ENCODE peak calls at places on chromosome 11, in six cellular contexts. D, Q, C, F, L and J are unnamed samples.

GRCh38 chr11:110463153-110463552 is 33.4 kb downstream of the FDX1 start:
- DNase-seq in D (peak; percentile 37), L (peak; percentile 69), C (peak; percentile 15), F (peak; percentile 67), Q (peak; percentile 19), J (peak; percentile 34)

GRCh38 chr11:116840224-116840745 is 2.9 kb upstream of the APOA1 start:
- DNase-seq in Q (no peak), C (no peak), D (no peak), L (peak; percentile 41), F (no peak), J (no peak)

GRCh38 chr11:20840341-20840740 is 171.0 kb downstream of the NELL1 start:
- DNase-seq in C (no peak), L (no peak), D (no peak), F (no peak), Q (no peak), J (peak; percentile 58)

GRCh38 chr11:66851698-66852465 is 5.0 kb upstream of the LRFN4 start:
- DNase-seq in F (peak; percentile 68), L (peak; percentile 30), D (no peak), C (peak; percentile 43), Q (no peak), J (no peak)

GRCh38 chr11:129117595-129118350 is 74.4 kb downstream of the ARHGAP32 start:
- DNase-seq in F (peak; percentile 62), Q (peak; percentile 38), L (peak; percentile 72), D (peak; percentile 8), C (peak; percentile 13), J (peak; percentile 59)

GRCh38 chr11:123409456-123409801 is 20.6 kb upstream of the GRAMD1B start:
- DNase-seq in C (no peak), D (peak; percentile 16), F (no peak), L (no peak), Q (no peak), J (no peak)

GRCh38 chr11:441418-442274 is at the start of gene ANO9:
- DNase-seq in Q (no peak), L (peak; percentile 59), D (peak; percentile 59), F (peak; percentile 80), C (peak; percentile 62), J (peak; percentile 54)

GRCh38 chr11:123330471-123330870 is 99.6 kb upstream of the GRAMD1B start:
- DNase-seq in F (no peak), D (no peak), Q (no peak), C (no peak), L (no peak), J (no peak)

GRCh38 chr11:132055296-132055695 is 684.9 kb downstream of the NTM start:
- DNase-seq in C (no peak), F (no peak), D (no peak), L (no peak), Q (no peak), J (no peak)

GRCh38 chr11:107457205-107457557 is 444 bp downstream of the CWF19L2 start:
- DNase-seq in D (no peak), L (peak; percentile 54), C (no peak), F (peak; percentile 33), Q (no peak), J (no peak)

GRCh38 chr11:112278803-112279202 is 18.1 kb upstream of the PLET1 start:
- DNase-seq in F (no peak), C (no peak), Q (no peak), D (no peak), L (no peak), J (no peak)

GRCh38 chr11:130102457-130103249 is 33.0 kb downstream of the APLP2 start:
- DNase-seq in L (no peak), D (no peak), F (no peak), Q (peak; percentile 82), C (no peak), J (no peak)

GRCh38 chr11:120303004-120303637 is 22.0 kb upstream of the TLCD5 start:
- DNase-seq in F (peak; percentile 84), Q (no peak), L (peak; percentile 87), C (peak; percentile 43), D (peak; percentile 77), J (no peak)

GRCh38 chr11:126842038-126842437 is 158.5 kb downstream of the KIRREL3 start:
- DNase-seq in L (no peak), Q (no peak), F (no peak), C (no peak), D (no peak), J (no peak)

GRCh38 chr11:20450829-20451228 is 63.3 kb downstream of the PRMT3 start:
- DNase-seq in Q (no peak), C (no peak), L (no peak), F (no peak), D (no peak), J (no peak)

GRCh38 chr11:13216019-13217006 is 61.3 kb upstream of the BMAL1 start:
- DNase-seq in L (peak; percentile 61), C (peak; percentile 73), Q (no peak), F (peak; percentile 68), D (no peak), J (no peak)

GRCh38 chr11:76217653-76218160 is 11.4 kb upstream of the WNT11 start:
- DNase-seq in F (no peak), Q (no peak), D (no peak), L (no peak), C (no peak), J (peak; percentile 83)

GRCh38 chr11:9090488-9091043 is 833 bp downstream of the SCUBE2 start:
- DNase-seq in Q (no peak), C (no peak), L (peak; percentile 31), F (no peak), D (no peak), J (no peak)

GRCh38 chr11:110972640-110973039 is 260.4 kb upstream of the ARHGAP20 start:
- DNase-seq in F (no peak), Q (no peak), L (no peak), D (no peak), C (no peak), J (no peak)

GRCh38 chr11:93271596-93271995 is 58.9 kb upstream of the DEUP1 start:
- DNase-seq in Q (no peak), C (no peak), F (no peak), L (no peak), D (no peak), J (no peak)

GRCh38 chr11:17551347-17552040 is 4.4 kb downstream of the OTOG start:
- DNase-seq in F (no peak), Q (no peak), L (no peak), D (no peak), C (no peak), J (no peak)

GRCh38 chr11:64638017-64638664 is 47.1 kb downstream of the SLC22A12 start:
- DNase-seq in C (no peak), D (peak; percentile 65), L (peak; percentile 70), F (no peak), Q (no peak), J (no peak)

GRCh38 chr11:107702109-107702660 is 9.7 kb downstream of the SLN start:
- DNase-seq in L (no peak), D (no peak), F (no peak), Q (no peak), C (no peak), J (no peak)

GRCh38 chr11:117232022-117232878 is at the start of the genes PCSK7 and RNF214:
- DNase-seq in C (peak; percentile 74), L (peak; percentile 92), D (peak; percentile 67), Q (peak; percentile 52), F (peak; percentile 86), J (peak; percentile 40)

GRCh38 chr11:118014022-118014421 is 27.8 kb downstream of the IL10RA start:
- DNase-seq in C (no peak), F (no peak), D (no peak), L (no peak), Q (no peak), J (no peak)

GRCh38 chr11:111137846-111138245 is 107.7 kb upstream of the POU2AF2 start:
- DNase-seq in C (no peak), F (no peak), Q (peak; percentile 52), L (no peak), D (no peak), J (no peak)

GRCh38 chr11:1227551-1228182 is 4.8 kb downstream of the MUC5B start:
- DNase-seq in F (no peak), L (no peak), Q (no peak), D (no peak), C (no peak), J (no peak)

GRCh38 chr11:75578977-75579376 is 16.9 kb downstream of the SERPINH1 start:
- DNase-seq in F (no peak), Q (no peak), L (no peak), C (no peak), D (no peak), J (no peak)

GRCh38 chr11:107468596-107468995 is 11.0 kb upstream of the CWF19L2 start:
- DNase-seq in L (no peak), D (no peak), F (no peak), C (no peak), Q (no peak), J (no peak)